ENCODE peak calls at places on chromosomes 3 and 15, in six cellular contexts. Q is breast epithelium, D is Peyer's patch, L is psoas muscle, K is PC-9, V is fibroblast of lung. N is an unnamed sample. For H3K36me3, the result is how much of the 10 kb centered on the place peaks cover.

GRCh38 chr15:41809121-41809520 is 18.8 kb upstream of the JMJD7 start:
- DNase-seq in Q (no peak), D (no peak), L (no peak), K (no peak), V (no peak), N (no peak)

GRCh38 chr15:62739082-62739481 is 303.5 kb upstream of the TPM1 start:
- DNase-seq in Q (no peak), D (no peak), L (no peak), K (peak), V (peak), N (peak)

GRCh38 chr3:147390589-147391569 is 15.5 kb downstream of the ZIC4 start:
- DNase-seq in Q (no peak), D (no peak), L (no peak), K (no peak), V (no peak), N (no peak)

GRCh38 chr3:179676081-179676480 is 23.2 kb downstream of the USP13 start:
- DNase-seq in Q (no peak), D (no peak), L (no peak), K (no peak), V (no peak), N (no peak)

GRCh38 chr3:104920512-104920911 is 446.2 kb upstream of the ALCAM start:
- DNase-seq in Q (no peak), D (no peak), L (no peak), K (no peak), V (no peak), N (no peak)

GRCh38 chr3:8741581-8742355 is 8.2 kb downstream of the CAV3 start:
- DNase-seq in Q (no peak), D (no peak), L (peak), K (peak), V (peak), N (peak)

GRCh38 chr3:133461291-133461690 is 61.4 kb downstream of the BFSP2 start:
- DNase-seq in Q (no peak), D (no peak), L (no peak), K (peak), V (no peak), N (no peak)

GRCh38 chr3:195160257-195160898 is 110.6 kb downstream of the XXYLT1 start:
- DNase-seq in Q (no peak), D (no peak), L (no peak), K (no peak), V (peak), N (no peak)

GRCh38 chr3:101281616-101282015 is 38.8 kb downstream of the IMPG2 start:
- DNase-seq in Q (no peak), D (no peak), L (no peak), K (no peak), V (no peak), N (no peak)

GRCh38 chr3:138203938-138204337 is 16.8 kb downstream of the ARMC8 start:
- DNase-seq in Q (no peak), D (no peak), L (no peak), K (no peak), V (no peak), N (no peak)

GRCh38 chr3:95460274-95460673 is 1354.1 kb upstream of the EPHA6 start:
- DNase-seq in Q (no peak), D (no peak), L (no peak), K (no peak), V (no peak), N (no peak)

GRCh38 chr3:32885283-32885935 is 66.0 kb upstream of the CCR4 start:
- DNase-seq in Q (no peak), D (no peak), L (no peak), K (no peak), V (no peak), N (no peak)

GRCh38 chr15:49876401-49877038 is 242.5 kb downstream of the ATP8B4 start:
- DNase-seq in Q (no peak), D (no peak), L (no peak), K (no peak), V (no peak), N (no peak)

GRCh38 chr3:102745881-102746280 is 311.1 kb downstream of the ZPLD1 start:
- DNase-seq in Q (no peak), D (no peak), L (no peak), K (no peak), V (peak), N (no peak)

GRCh38 chr15:90939756-90940155 is 4.7 kb downstream of the UNC45A start:
- DNase-seq in Q (no peak), D (peak), L (no peak), K (no peak), V (no peak), N (no peak)

GRCh38 chr3:190996376-190996775 is 133.9 kb upstream of the GMNC start:
- DNase-seq in Q (no peak), D (no peak), L (no peak), K (no peak), V (no peak), N (no peak)

GRCh38 chr15:67456677-67457529 is 64.0 kb upstream of the C15orf61 start:
- DNase-seq in Q (peak), D (peak), L (peak), K (no peak), V (peak), N (peak)

GRCh38 chr15:34318277-34319079 is 19.1 kb downstream of the SLC12A6 start:
- DNase-seq in Q (peak), D (peak), L (no peak), K (peak), V (peak), N (no peak)

GRCh38 chr3:100954990-100955389 is 38.2 kb downstream of the ABI3BP start:
- DNase-seq in Q (no peak), D (no peak), L (peak), K (no peak), V (peak), N (no peak)

GRCh38 chr3:182485306-182485705 is 308.0 kb upstream of the ATP11B start:
- DNase-seq in Q (no peak), D (no peak), L (no peak), K (peak), V (no peak), N (no peak)

GRCh38 chr15:77538011-77538410 is 94.7 kb downstream of the LINGO1 start:
- DNase-seq in Q (no peak), D (peak), L (no peak), K (no peak), V (no peak), N (no peak)

GRCh38 chr3:72565593-72565992 is 282.7 kb downstream of the SHQ1 start:
- DNase-seq in Q (no peak), D (no peak), L (no peak), K (no peak), V (no peak), N (no peak)

GRCh38 chr3:120567370-120568197 is 28.6 kb upstream of the NDUFB4 start:
- DNase-seq in Q (no peak), D (no peak), L (no peak), K (no peak), V (peak), N (no peak)
- H3K36me3 ChIP-seq in Q (under half), D (under half), L (under half), K (under half), V (under half), N (under half)

DNA sequence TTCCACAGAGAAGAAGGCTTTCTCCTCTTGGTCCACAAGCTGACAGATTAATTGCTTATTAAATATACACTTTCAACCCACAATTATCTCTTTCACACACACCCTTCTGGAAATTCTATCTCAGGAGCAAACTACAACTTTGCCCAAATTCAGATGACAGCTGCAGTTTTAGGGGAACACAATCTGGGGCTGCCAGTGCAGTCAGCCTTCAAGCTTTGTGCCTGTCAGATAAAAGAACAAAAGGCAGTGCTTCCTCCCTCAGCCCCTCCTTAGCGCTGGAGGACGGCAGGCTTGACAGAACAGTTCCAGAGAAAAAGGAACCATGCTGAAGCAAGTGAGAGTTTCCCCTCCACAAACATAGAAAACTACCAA is 99.6 kb downstream of the TMCC1 start:
- DNase-seq in Q (no peak), D (no peak), L (no peak), K (no peak), V (no peak), N (no peak)
- H3K4me3 ChIP-seq in Q (peak), D (no peak), L (peak), K (peak), V (no peak), N (peak)

GRCh38 chr3:52039426-52039825 is 16.9 kb downstream of the DUSP7 start:
- DNase-seq in Q (no peak), D (no peak), L (no peak), K (no peak), V (no peak), N (no peak)

GRCh38 chr3:52040600-52040999 is 15.8 kb downstream of the DUSP7 start:
- DNase-seq in Q (no peak), D (no peak), L (no peak), K (no peak), V (no peak), N (no peak)

GRCh38 chr3:52039846-52040245 is 16.5 kb downstream of the DUSP7 start:
- DNase-seq in Q (peak), D (no peak), L (peak), K (no peak), V (peak), N (no peak)

GRCh38 chr3:52043750-52044149 is 12.6 kb downstream of the DUSP7 start:
- DNase-seq in Q (no peak), D (no peak), L (no peak), K (no peak), V (no peak), N (no peak)

GRCh38 chr3:52041118-52041847 is 15.1 kb downstream of the DUSP7 start:
- DNase-seq in Q (no peak), D (no peak), L (no peak), K (no peak), V (no peak), N (no peak)
- TF ChIP-seq CTCF in Q (no peak), D (no peak), L (no peak), K (no peak), V (peak), N (peak)

GRCh38 chr3:167700926-167701325 is 33.8 kb downstream of the PDCD10 start:
- DNase-seq in Q (no peak), D (no peak), L (no peak), K (no peak), V (no peak), N (no peak)

GRCh38 chr3:167694121-167694520 is 40.4 kb upstream of the WDR49 start:
- DNase-seq in Q (no peak), D (no peak), L (no peak), K (no peak), V (no peak), N (no peak)

GRCh38 chr3:167705840-167706239 is 28.9 kb downstream of the PDCD10 start:
- DNase-seq in Q (no peak), D (no peak), L (no peak), K (no peak), V (peak), N (no peak)

GRCh38 chr3:167700046-167700445 is 34.6 kb downstream of the PDCD10 start:
- DNase-seq in Q (no peak), D (no peak), L (no peak), K (no peak), V (no peak), N (no peak)
- H3K36me3 ChIP-seq in Q (under half), D (under half), L (under half), K (under half), V (under half), N (under half)

GRCh38 chr15:78638658-78639314 is 2.2 kb downstream of the CHRNB4 start:
- DNase-seq in Q (no peak), D (no peak), L (no peak), K (no peak), V (peak), N (peak)

GRCh38 chr15:78641876-78642275 is 866 bp upstream of the CHRNB4 start:
- DNase-seq in Q (no peak), D (no peak), L (no peak), K (no peak), V (no peak), N (no peak)

GRCh38 chr15:78640527-78640839 is 527 bp downstream of the CHRNB4 start:
- DNase-seq in Q (no peak), D (no peak), L (no peak), K (no peak), V (no peak), N (no peak)

GRCh38 chr15:78642341-78642740 is 1.3 kb upstream of the CHRNB4 start:
- DNase-seq in Q (no peak), D (no peak), L (no peak), K (no peak), V (no peak), N (no peak)

GRCh38 chr15:78640840-78641733 is at the start of gene CHRNB4:
- DNase-seq in Q (no peak), D (no peak), L (no peak), K (peak), V (no peak), N (peak)
- H3K4me3 ChIP-seq in Q (peak), D (peak), L (peak), K (peak), V (peak), N (peak)

GRCh38 chr3:53180305-53181023 is 19.5 kb downstream of the PRKCD start:
- DNase-seq in Q (no peak), D (no peak), L (no peak), K (no peak), V (no peak), N (no peak)
- TF ChIP-seq CTCF in Q (no peak), D (no peak), L (no peak), K (no peak), V (no peak), N (no peak)

DNA sequence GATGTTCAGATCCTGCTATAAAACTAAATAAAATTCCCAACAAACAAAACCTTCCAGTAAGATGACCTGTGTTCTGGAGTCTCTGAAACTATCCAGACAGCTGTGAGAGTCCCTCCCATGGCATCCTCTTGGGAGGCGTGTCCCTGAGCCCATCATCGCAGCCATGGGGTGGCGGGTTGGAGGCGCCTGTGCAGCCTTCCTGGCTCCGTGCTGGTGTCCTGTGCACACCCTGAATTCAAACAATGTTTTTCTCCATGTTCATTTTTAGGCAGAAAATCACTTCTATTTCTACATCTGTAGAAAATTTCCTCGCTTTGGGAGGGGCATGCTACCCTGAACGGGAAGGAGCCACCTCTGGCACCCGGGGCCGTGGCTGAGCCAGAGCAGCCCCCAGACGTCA is 19.4 kb upstream of the OCA2 start:
- DNase-seq in Q (no peak), D (no peak), L (no peak), K (no peak), V (no peak), N (no peak)
- H3K36me3 ChIP-seq in Q (under half), D (under half), L (under half), K (under half), V (under half), N (under half)

GRCh38 chr3:62604301-62604700 is 231.0 kb upstream of the FEZF2 start:
- DNase-seq in Q (no peak), D (no peak), L (no peak), K (peak), V (peak), N (peak)

GRCh38 chr3:62604746-62605351 is 231.5 kb upstream of the FEZF2 start:
- DNase-seq in Q (no peak), D (no peak), L (no peak), K (no peak), V (peak), N (no peak)

GRCh38 chr3:62602987-62603386 is 229.6 kb upstream of the FEZF2 start:
- DNase-seq in Q (no peak), D (no peak), L (no peak), K (no peak), V (peak), N (no peak)

GRCh38 chr3:62600033-62600432 is 226.7 kb upstream of the FEZF2 start:
- DNase-seq in Q (no peak), D (no peak), L (no peak), K (no peak), V (no peak), N (no peak)

GRCh38 chr3:62601238-62601856 is 228.0 kb upstream of the FEZF2 start:
- DNase-seq in Q (no peak), D (no peak), L (no peak), K (peak), V (peak), N (no peak)
- H3K4me3 ChIP-seq in Q (no peak), D (no peak), L (no peak), K (no peak), V (no peak), N (no peak)

DNA sequence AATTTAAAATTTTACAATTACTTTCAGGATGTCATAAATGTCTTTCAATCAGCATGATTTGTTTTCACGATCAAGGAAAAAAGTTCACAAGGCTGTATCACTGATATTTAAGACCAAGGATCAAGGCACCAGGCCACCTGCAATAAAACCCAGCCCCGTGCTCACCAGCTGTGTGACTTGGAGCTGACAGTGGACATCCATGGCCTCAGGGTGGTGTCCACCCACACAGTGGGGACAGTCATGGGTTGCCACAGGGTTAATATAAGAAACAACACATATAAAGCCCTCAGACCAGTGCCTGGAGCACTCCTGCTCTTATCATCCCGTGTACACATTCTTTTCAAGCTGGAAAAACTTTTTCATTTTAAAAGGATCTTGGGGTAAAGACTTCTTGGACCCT is 56.5 kb downstream of the PCSK6 start:
- DNase-seq in Q (no peak), D (no peak), L (no peak), K (no peak), V (no peak), N (no peak)
- TF ChIP-seq CTCF in Q (no peak), D (no peak), L (no peak), K (no peak), V (no peak), N (no peak)

GRCh38 chr15:59124261-59124660 is 19.3 kb downstream of the CCNB2 start:
- DNase-seq in Q (no peak), D (peak), L (no peak), K (no peak), V (no peak), N (no peak)
- H3K36me3 ChIP-seq in Q (under half), D (under half), L (under half), K (under half), V (under half), N (under half)